ENCODE peak calls at places on chromosomes 4 and X, in five cellular contexts. H, L, I, J and P are unnamed samples.
A peak's percentile ranks its signal among the peaks of the same experiment; 100 is the strongest.

GRCh38 chr4:168797176-168797575 is 212.9 kb downstream of the CBR4 start:
- DNase-seq in H (no peak), L (no peak), I (peak; percentile 36), J (no peak), P (no peak)

GRCh38 chr4:47390438-47391125 is 72.9 kb downstream of the COMMD8 start:
- DNase-seq in H (no peak), L (no peak), I (no peak), J (no peak), P (no peak)

GRCh38 chrX:75181721-75182120 is 25.6 kb upstream of the ABCB7 start:
- DNase-seq in H (no peak), L (no peak), I (peak; percentile 13), J (no peak), P (no peak)

GRCh38 chrX:72540318-72540717 is 32.3 kb downstream of the HDAC8 start:
- DNase-seq in H (no peak), L (no peak), I (peak; percentile 39), J (no peak), P (no peak)

GRCh38 chr4:20532871-20533870 is 167.1 kb upstream of the PACRGL start:
- DNase-seq in H (no peak), L (no peak), I (no peak), J (no peak), P (no peak)

GRCh38 chr4:17646693-17647092 is 32.3 kb downstream of the MED28 start:
- DNase-seq in H (no peak), L (no peak), I (no peak), J (no peak), P (no peak)

GRCh38 chrX:48894891-48895290 is 2.7 kb downstream of the TIMM17B start:
- DNase-seq in H (no peak), L (no peak), I (no peak), J (no peak), P (no peak)

GRCh38 chr4:107939307-107939706 is 8.0 kb downstream of the CYP2U1 start:
- DNase-seq in H (no peak), L (no peak), I (peak; percentile 87), J (no peak), P (no peak)

GRCh38 chr4:25696409-25696808 is 40.8 kb downstream of the SLC34A2 start:
- DNase-seq in H (no peak), L (no peak), I (peak; percentile 23), J (no peak), P (no peak)

GRCh38 chrX:8091526-8091925 is 79.5 kb downstream of the VCX2 start:
- DNase-seq in H (no peak), L (no peak), I (no peak), J (no peak), P (no peak)

GRCh38 chrX:19811807-19812604 is 75.4 kb downstream of the SH3KBP1 start:
- DNase-seq in H (no peak), L (no peak), I (no peak), J (no peak), P (no peak)

GRCh38 chr4:81165853-81166430 is 49.1 kb downstream of the PRKG2 start:
- DNase-seq in H (no peak), L (no peak), I (no peak), J (no peak), P (no peak)

GRCh38 chr4:67779631-67780030 is 25.4 kb upstream of the GNRHR start:
- DNase-seq in H (no peak), L (no peak), I (no peak), J (no peak), P (no peak)

GRCh38 chr4:99861120-99861905 is 32.9 kb downstream of the LAMTOR3 start:
- DNase-seq in H (no peak), L (no peak), I (no peak), J (no peak), P (no peak)

GRCh38 chrX:20965270-20966044 is 408.8 kb upstream of the CNKSR2 start:
- DNase-seq in H (no peak), L (no peak), I (no peak), J (no peak), P (no peak)

GRCh38 chr4:83646538-83646937 is 110.6 kb downstream of the GPAT3 start:
- DNase-seq in H (no peak), L (no peak), I (no peak), J (no peak), P (no peak)

GRCh38 chrX:39195156-39195555 is 393.9 kb downstream of the MID1IP1 start:
- DNase-seq in H (peak; percentile 42), L (no peak), I (no peak), J (no peak), P (no peak)

GRCh38 chr4:41334182-41334581 is 77.5 kb downstream of the UCHL1 start:
- DNase-seq in H (no peak), L (no peak), I (peak; percentile 95), J (no peak), P (no peak)

GRCh38 chr4:7384929-7385890 is 49.5 kb downstream of the PSAPL1 start:
- DNase-seq in H (peak; percentile 39), L (no peak), I (no peak), J (no peak), P (peak; percentile 6)

GRCh38 chr4:122992111-122992510 is 69.7 kb upstream of the NUDT6 start:
- DNase-seq in H (no peak), L (no peak), I (no peak), J (no peak), P (no peak)

GRCh38 chr4:184728858-184729257 is 5.0 kb downstream of the CENPU start:
- DNase-seq in H (no peak), L (no peak), I (no peak), J (no peak), P (no peak)

GRCh38 chrX:109535578-109535977 is 1.1 kb upstream of the NXT2 start:
- DNase-seq in H (no peak), L (no peak), I (no peak), J (no peak), P (peak; percentile 80)

GRCh38 chr4:3851211-3851610 is 85.0 kb downstream of the ADRA2C start:
- DNase-seq in H (no peak), L (no peak), I (peak; percentile 80), J (no peak), P (no peak)

GRCh38 chrX:1239681-1240142 is 27.3 kb upstream of the CRLF2 start:
- DNase-seq in H (peak; percentile 65), L (no peak), I (peak; percentile 51), J (peak; percentile 55), P (peak; percentile 69)

GRCh38 chrX:45322382-45322781 is 121.7 kb upstream of the DIPK2B start:
- DNase-seq in H (peak; percentile 69), L (no peak), I (peak; percentile 65), J (peak; percentile 44), P (peak; percentile 38)

GRCh38 chr4:110742148-110742547 is 119.3 kb upstream of the PITX2 start:
- DNase-seq in H (no peak), L (no peak), I (no peak), J (no peak), P (no peak)

GRCh38 chr4:134313591-134313990 is 112.0 kb upstream of the PABPC4L start:
- DNase-seq in H (no peak), L (no peak), I (no peak), J (no peak), P (no peak)

GRCh38 chr4:88134536-88135361 is 23.7 kb downstream of the ABCG2 start:
- DNase-seq in H (no peak), L (no peak), I (no peak), J (no peak), P (no peak)

GRCh38 chrX:143304518-143304917 is 212.8 kb downstream of the SPANXN3 start:
- DNase-seq in H (no peak), L (no peak), I (no peak), J (no peak), P (no peak)

GRCh38 chrX:150575415-150575814 is 7.0 kb downstream of the MTM1 start:
- DNase-seq in H (peak; percentile 42), L (peak; percentile 49), I (peak; percentile 92), J (no peak), P (no peak)

GRCh38 chr4:75545526-75545925 is 10.3 kb upstream of the ODAPH start:
- DNase-seq in H (no peak), L (no peak), I (peak; percentile 65), J (no peak), P (no peak)

GRCh38 chrX:95290455-95290854 is 1394.2 kb upstream of the DIAPH2 start:
- DNase-seq in H (no peak), L (no peak), I (peak; percentile 0), J (no peak), P (no peak)

GRCh38 chr4:15696866-15697265 is 6.0 kb upstream of the BST1 start:
- DNase-seq in H (no peak), L (no peak), I (no peak), J (no peak), P (no peak)

GRCh38 chr4:21366312-21366711 is 582.3 kb downstream of the KCNIP4 start:
- DNase-seq in H (no peak), L (no peak), I (no peak), J (no peak), P (no peak)